ENCODE peak calls at places on chromosomes 12 and 14, in five cellular contexts. P is lower lobe of right lung; B is brain microvascular endothelial cell; Z is effector memory CD4-positive, alpha-beta T cell; F is neural progenitor cell. C is an unnamed sample.

GRCh38 chr12:121610239-121611149 is 15.8 kb upstream of the ORAI1 start:
- DNase-seq in P (no peak), B (no peak), Z (no peak), F (peak; percentile 68), C (peak; percentile 13)

GRCh38 chr12:65184176-65184857 is 14.9 kb downstream of the LEMD3 start:
- DNase-seq in P (no peak), B (no peak), Z (no peak), F (no peak), C (no peak)

GRCh38 chr12:11793896-11794295 is 144.4 kb downstream of the ETV6 start:
- DNase-seq in P (no peak), B (peak; percentile 62), Z (no peak), F (peak; percentile 28), C (no peak)

GRCh38 chr14:53011053-53011462 is 60.2 kb upstream of the FERMT2 start:
- DNase-seq in P (peak; percentile 48), B (peak; percentile 97), Z (no peak), F (peak; percentile 65), C (peak; percentile 100)

GRCh38 chr14:79749051-79749450 is 462.3 kb downstream of the DIO2 start:
- DNase-seq in P (no peak), B (no peak), Z (no peak), F (no peak), C (no peak)

GRCh38 chr12:9741726-9742125 is 8.8 kb upstream of the CLECL1 start:
- DNase-seq in P (no peak), B (no peak), Z (peak; percentile 69), F (no peak), C (no peak)

GRCh38 chr14:88098128-88098527 is 93.2 kb downstream of the GPR65 start:
- DNase-seq in P (no peak), B (no peak), Z (no peak), F (no peak), C (no peak)

GRCh38 chr14:54187439-54187838 is 209.4 kb upstream of the CDKN3 start:
- DNase-seq in P (no peak), B (no peak), Z (no peak), F (peak; percentile 6), C (no peak)

GRCh38 chr14:55500219-55500701 is 59.8 kb upstream of the TBPL2 start:
- DNase-seq in P (no peak), B (no peak), Z (no peak), F (no peak), C (no peak)

GRCh38 chr12:64004639-64005038 is 160.1 kb downstream of the SRGAP1 start:
- DNase-seq in P (no peak), B (peak; percentile 44), Z (no peak), F (no peak), C (peak; percentile 72)

GRCh38 chr14:50336428-50336827 is 24.3 kb downstream of the DMAC2L start:
- DNase-seq in P (no peak), B (no peak), Z (no peak), F (no peak), C (no peak)
- H3K4me3 ChIP-seq in P (no peak overlapping the region), B (no peak overlapping the region), Z (no peak overlapping the region), F (no peak overlapping the region), C (no peak overlapping the region)

GRCh38 chr12:25186038-25186787 is 8.7 kb downstream of the DNAI7 start:
- DNase-seq in P (no peak), B (no peak), Z (no peak), F (no peak), C (no peak)

GRCh38 chr12:25184132-25184531 is 10.8 kb downstream of the DNAI7 start:
- DNase-seq in P (no peak), B (no peak), Z (no peak), F (no peak), C (no peak)

GRCh38 chr12:25189656-25190055 is 5.3 kb downstream of the DNAI7 start:
- DNase-seq in P (no peak), B (no peak), Z (no peak), F (no peak), C (no peak)

GRCh38 chr12:25186788-25187397 is 8.1 kb downstream of the DNAI7 start:
- DNase-seq in P (no peak), B (peak; percentile 29), Z (no peak), F (no peak), C (no peak)

GRCh38 chr12:25187781-25188180 is 7.2 kb downstream of the DNAI7 start:
- DNase-seq in P (no peak), B (peak; percentile 87), Z (no peak), F (no peak), C (peak; percentile 68)
- H3K4me3 ChIP-seq in P (no peak overlapping the region), B (no peak overlapping the region), Z (no peak overlapping the region), F (no peak overlapping the region), C (no peak overlapping the region)

DNA sequence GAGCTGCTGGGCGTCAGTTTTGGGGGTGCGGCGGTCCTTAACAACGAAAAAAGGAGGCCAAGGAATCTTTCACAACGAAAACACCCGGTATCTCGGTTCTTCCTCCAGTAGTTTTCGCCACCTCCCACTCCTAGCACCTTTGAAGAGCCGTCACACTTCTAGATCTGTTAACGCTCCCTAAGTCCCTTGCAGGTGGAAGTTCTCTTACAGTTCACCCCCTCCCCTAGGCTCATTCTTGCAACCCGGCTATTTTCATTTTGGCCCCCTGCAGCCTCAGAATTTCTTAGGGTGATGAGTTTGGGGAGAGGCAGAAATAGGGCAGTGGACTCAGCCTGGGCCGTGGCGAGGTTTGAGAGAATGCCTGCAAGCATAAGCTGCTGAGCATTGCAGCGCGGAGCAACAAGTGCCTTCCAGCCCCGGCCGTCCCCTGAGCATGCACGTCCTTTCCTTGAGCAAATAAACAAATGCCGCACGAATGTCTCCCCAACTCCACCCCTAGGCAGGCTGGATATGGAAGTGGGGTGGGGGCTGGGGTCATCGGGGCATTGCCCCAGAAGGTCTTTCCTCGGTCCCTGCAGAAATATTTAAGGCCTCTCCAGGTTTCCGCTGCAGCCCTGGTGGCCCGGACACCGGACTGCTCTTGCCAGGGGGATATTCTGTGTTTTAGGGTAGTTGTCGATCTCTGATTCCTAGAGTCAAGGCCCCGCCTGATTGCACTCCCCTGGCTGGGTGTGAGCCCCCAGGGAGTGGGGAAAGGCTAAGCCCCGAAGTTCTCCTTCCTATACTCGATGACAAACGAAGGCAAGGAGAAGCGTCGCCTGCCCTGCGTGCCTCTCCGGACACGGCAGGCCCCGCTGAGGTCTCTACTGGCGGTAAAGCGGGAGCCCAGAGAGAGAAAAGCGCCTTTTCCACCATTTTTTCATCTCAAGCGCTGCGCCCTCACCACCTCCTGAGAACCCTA is 1.6 kb downstream of the RFX4 start:
- DNase-seq in P (no peak), B (no peak), Z (no peak), F (peak; percentile 73), C (no peak)
- H3K4me3 ChIP-seq in P (no peak overlapping the region), B (no peak overlapping the region), Z (peak overlapping the region; percentile 51), F (peak overlapping the region; percentile 49), C (no peak overlapping the region)

GRCh38 chr12:76155157-76155556 is 70.7 kb upstream of the NAP1L1 start:
- DNase-seq in P (no peak), B (no peak), Z (no peak), F (no peak), C (no peak)

GRCh38 chr12:76156314-76156713 is 71.8 kb upstream of the NAP1L1 start:
- DNase-seq in P (no peak), B (no peak), Z (no peak), F (no peak), C (no peak)

GRCh38 chr12:76153616-76154015 is 69.1 kb upstream of the NAP1L1 start:
- DNase-seq in P (no peak), B (no peak), Z (no peak), F (no peak), C (no peak)

GRCh38 chr12:76158518-76159321 is 74.2 kb upstream of the NAP1L1 start:
- DNase-seq in P (no peak), B (peak; percentile 84), Z (peak; percentile 27), F (peak; percentile 61), C (peak; percentile 62)
- H3K4me3 ChIP-seq in P (peak overlapping the region; percentile 25), B (no peak overlapping the region), Z (peak overlapping the region; percentile 14), F (no peak overlapping the region), C (no peak overlapping the region)

DNA sequence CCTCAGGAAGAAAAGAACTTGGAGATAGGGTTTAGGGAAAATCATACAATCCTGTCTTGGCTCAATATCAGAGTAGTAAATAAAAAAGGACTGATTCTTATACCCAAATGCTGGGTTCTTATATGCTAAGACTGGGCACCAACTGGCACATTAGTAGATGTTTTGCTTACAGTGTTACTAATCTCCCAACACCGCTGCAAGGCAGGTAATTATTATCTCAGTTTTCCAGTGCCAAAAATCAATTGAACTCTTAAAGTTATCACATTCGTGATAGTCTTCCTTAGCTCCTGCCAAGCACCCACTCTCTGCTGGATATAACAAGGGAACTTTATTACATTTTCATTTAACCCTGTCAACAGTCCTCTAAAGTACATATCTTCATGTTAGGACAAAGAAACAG is 25.0 kb upstream of the HIGD1C start:
- DNase-seq in P (no peak), B (no peak), Z (no peak), F (no peak), C (no peak)
- H3K4me3 ChIP-seq in P (peak overlapping the region; percentile 84), B (no peak overlapping the region), Z (no peak overlapping the region), F (no peak overlapping the region), C (peak overlapping the region; percentile 61)

DNA sequence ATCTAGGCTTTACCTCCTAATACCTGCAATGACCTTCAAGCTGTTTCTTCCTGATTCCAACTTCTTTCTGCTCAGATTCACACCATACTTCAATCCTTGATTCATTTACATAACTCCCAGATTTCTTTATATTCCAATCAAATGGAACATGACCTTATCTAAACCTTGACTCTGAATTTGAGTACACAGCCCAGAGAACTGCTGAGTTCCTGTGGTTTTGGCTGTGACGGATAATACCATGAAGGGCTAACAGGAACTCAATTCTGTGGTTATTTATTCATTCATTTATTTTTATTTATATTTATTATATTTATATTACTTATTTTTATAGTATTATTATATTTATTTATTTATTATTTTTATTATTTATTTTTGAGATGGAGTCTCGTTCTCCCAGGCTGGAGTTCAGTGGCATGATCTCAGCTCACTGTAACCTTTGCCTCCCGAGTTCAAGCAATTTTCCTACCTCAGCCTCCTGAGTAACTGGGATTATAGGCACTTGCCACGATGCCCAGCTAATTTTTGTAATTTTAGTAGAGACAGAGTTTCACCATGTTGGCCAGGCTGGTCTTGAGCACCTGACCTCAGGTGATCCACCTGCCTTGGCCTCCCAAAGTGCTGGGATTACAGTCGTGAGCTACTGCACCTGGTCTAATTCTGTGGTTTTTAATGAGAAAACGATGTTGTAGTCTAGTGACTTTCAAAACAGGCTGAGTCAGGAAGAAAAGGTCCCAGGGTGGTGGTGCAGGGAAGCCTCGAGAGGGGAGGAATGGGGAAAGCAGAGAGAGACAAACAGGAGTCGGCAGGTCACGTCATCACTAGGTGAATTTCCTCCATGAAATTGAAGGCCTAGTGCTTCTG is 11.7 kb downstream of the APOLD1 start:
- DNase-seq in P (no peak), B (no peak), Z (no peak), F (no peak), C (no peak)
- H3K4me3 ChIP-seq in P (no peak overlapping the region), B (no peak overlapping the region), Z (no peak overlapping the region), F (no peak overlapping the region), C (no peak overlapping the region)

GRCh38 chr12:3218846-3219632 is 141.9 kb downstream of the TSPAN9 start:
- DNase-seq in P (no peak), B (no peak), Z (no peak), F (no peak), C (no peak)

GRCh38 chr12:3216726-3217682 is 139.8 kb downstream of the TSPAN9 start:
- DNase-seq in P (no peak), B (peak; percentile 69), Z (no peak), F (no peak), C (no peak)

GRCh38 chr12:3217683-3218079 is 140.5 kb downstream of the TSPAN9 start:
- DNase-seq in P (no peak), B (no peak), Z (no peak), F (no peak), C (no peak)

GRCh38 chr12:3216097-3216496 is 138.9 kb downstream of the TSPAN9 start:
- DNase-seq in P (no peak), B (no peak), Z (no peak), F (no peak), C (no peak)

GRCh38 chr12:3218150-3218845 is 141.1 kb downstream of the TSPAN9 start:
- DNase-seq in P (peak; percentile 59), B (peak; percentile 80), Z (no peak), F (no peak), C (peak; percentile 71)
- H3K4me3 ChIP-seq in P (no peak overlapping the region), B (no peak overlapping the region), Z (no peak overlapping the region), F (no peak overlapping the region), C (no peak overlapping the region)

GRCh38 chr12:27474344-27474743 is 27.8 kb downstream of the SMCO2 start:
- DNase-seq in P (no peak), B (peak; percentile 78), Z (no peak), F (no peak), C (peak; percentile 73)
- H3K4me3 ChIP-seq in P (no peak overlapping the region), B (no peak overlapping the region), Z (no peak overlapping the region), F (no peak overlapping the region), C (no peak overlapping the region)